ENCODE peak calls at places on chromosomes 3 and 15, in six cellular contexts. J, W, I, S, D and P are unnamed samples.

GRCh38 chr15:47762621-47763020 is 45.3 kb downstream of the SEMA6D start:
- DNase-seq in J (no peak), W (no peak), I (no peak), S (no peak), D (no peak), P (no peak)

GRCh38 chr3:43363621-43364266 is 77.4 kb downstream of the SNRK start:
- DNase-seq in J (no peak), W (no peak), I (no peak), S (no peak), D (no peak), P (no peak)

GRCh38 chr15:101065570-101066221 is 146.5 kb downstream of the LRRK1 start:
- DNase-seq in J (no peak), W (no peak), I (no peak), S (no peak), D (no peak), P (no peak)

GRCh38 chr15:65868546-65869126 is 655 bp upstream of the RAB11A start:
- DNase-seq in J (no peak), W (no peak), I (no peak), S (no peak), D (no peak), P (no peak)

GRCh38 chr3:14592390-14592789 is 52.2 kb upstream of the GRIP2 start:
- DNase-seq in J (no peak), W (no peak), I (no peak), S (no peak), D (no peak), P (no peak)

GRCh38 chr15:62110000-62110851 is 43.4 kb downstream of the C2CD4A start:
- DNase-seq in J (no peak), W (peak), I (no peak), S (no peak), D (no peak), P (no peak)

GRCh38 chr3:169667380-169667671 is 3.8 kb upstream of the MECOM start:
- DNase-seq in J (no peak), W (no peak), I (no peak), S (no peak), D (no peak), P (no peak)

GRCh38 chr3:108403921-108404320 is 106.5 kb downstream of the MYH15 start:
- DNase-seq in J (no peak), W (no peak), I (no peak), S (no peak), D (no peak), P (no peak)

GRCh38 chr3:99482191-99482590 is 156.2 kb upstream of the COL8A1 start:
- DNase-seq in J (no peak), W (no peak), I (no peak), S (no peak), D (no peak), P (no peak)

GRCh38 chr3:156605686-156606605 is 51.0 kb upstream of the SSR3 start:
- DNase-seq in J (peak), W (peak), I (no peak), S (no peak), D (peak), P (peak)